ENCODE peak calls at places on chromosomes 7 and 10, in seven cellular contexts. One of them, this sample, is unnamed.
A peak's percentile ranks its signal among the peaks of the same experiment; 100 is the strongest.

GRCh38 chr10:100006241-100006886 is 3.4 kb downstream of the DNMBP start:
- DNase-seq in endothelial cell: no peak
- DNase-seq in activated T-cell treated with anti-CD3 and anti-CD28 coated beads, Interleukin-2, amount 50 U/mL, for 72 hours: peak; percentile 6
- DNase-seq in NCI-H510A treated with DMSO at 0.1 percent for 48 hours: peak; percentile 17
- DNase-seq in stromal cell of bone marrow: peak; percentile 88
- DNase-seq in IMR-90: peak; percentile 97
- DNase-seq in anterior cingulate cortex: no peak
- DNase-seq in this sample: peak; percentile 31

GRCh38 chr10:13684813-13685511 is 98.2 kb downstream of the PRPF18 start:
- DNase-seq in activated T-cell treated with anti-CD3 and anti-CD28 coated beads, Interleukin-2, amount 50 U/mL, for 72 hours: no peak
- DNase-seq in anterior cingulate cortex: no peak
- DNase-seq in stromal cell of bone marrow: peak; percentile 27
- DNase-seq in IMR-90: no peak
- DNase-seq in endothelial cell: no peak
- DNase-seq in NCI-H510A treated with DMSO at 0.1 percent for 48 hours: no peak
- DNase-seq in this sample: peak; percentile 50

GRCh38 chr7:109497053-109497452 is 927.4 kb downstream of the DNAJB9 start:
- DNase-seq in anterior cingulate cortex: no peak
- DNase-seq in IMR-90: no peak
- DNase-seq in stromal cell of bone marrow: no peak
- DNase-seq in endothelial cell: no peak
- DNase-seq in activated T-cell treated with anti-CD3 and anti-CD28 coated beads, Interleukin-2, amount 50 U/mL, for 72 hours: no peak
- DNase-seq in NCI-H510A treated with DMSO at 0.1 percent for 48 hours: no peak
- DNase-seq in this sample: no peak

GRCh38 chr7:144830024-144830785 is 5.6 kb downstream of the TPK1 start:
- DNase-seq in NCI-H510A treated with DMSO at 0.1 percent for 48 hours: no peak
- DNase-seq in activated T-cell treated with anti-CD3 and anti-CD28 coated beads, Interleukin-2, amount 50 U/mL, for 72 hours: no peak
- DNase-seq in stromal cell of bone marrow: no peak
- DNase-seq in IMR-90: no peak
- DNase-seq in endothelial cell: no peak
- DNase-seq in anterior cingulate cortex: no peak
- DNase-seq in this sample: no peak

GRCh38 chr10:76675951-76676587 is 961.5 kb downstream of the KCNMA1 start:
- DNase-seq in anterior cingulate cortex: peak; percentile 63
- DNase-seq in IMR-90: no peak
- DNase-seq in endothelial cell: no peak
- DNase-seq in NCI-H510A treated with DMSO at 0.1 percent for 48 hours: no peak
- DNase-seq in stromal cell of bone marrow: peak; percentile 73
- DNase-seq in activated T-cell treated with anti-CD3 and anti-CD28 coated beads, Interleukin-2, amount 50 U/mL, for 72 hours: no peak
- DNase-seq in this sample: peak; percentile 17

GRCh38 chr7:88269606-88270005 is 37.1 kb downstream of the STEAP4 start:
- DNase-seq in IMR-90: no peak
- DNase-seq in activated T-cell treated with anti-CD3 and anti-CD28 coated beads, Interleukin-2, amount 50 U/mL, for 72 hours: no peak
- DNase-seq in NCI-H510A treated with DMSO at 0.1 percent for 48 hours: no peak
- DNase-seq in endothelial cell: no peak
- DNase-seq in anterior cingulate cortex: no peak
- DNase-seq in stromal cell of bone marrow: no peak
- DNase-seq in this sample: no peak

GRCh38 chr7:128767475-128768110 is 8.0 kb downstream of the OPN1SW start:
- DNase-seq in activated T-cell treated with anti-CD3 and anti-CD28 coated beads, Interleukin-2, amount 50 U/mL, for 72 hours: no peak
- DNase-seq in endothelial cell: no peak
- DNase-seq in stromal cell of bone marrow: no peak
- DNase-seq in anterior cingulate cortex: no peak
- DNase-seq in NCI-H510A treated with DMSO at 0.1 percent for 48 hours: no peak
- DNase-seq in IMR-90: no peak
- DNase-seq in this sample: peak; percentile 36

GRCh38 chr7:47008461-47008860 is 573.5 kb downstream of the TNS3 start:
- DNase-seq in endothelial cell: no peak
- DNase-seq in activated T-cell treated with anti-CD3 and anti-CD28 coated beads, Interleukin-2, amount 50 U/mL, for 72 hours: no peak
- DNase-seq in NCI-H510A treated with DMSO at 0.1 percent for 48 hours: no peak
- DNase-seq in anterior cingulate cortex: no peak
- DNase-seq in stromal cell of bone marrow: peak; percentile 22
- DNase-seq in IMR-90: peak; percentile 3
- DNase-seq in this sample: no peak

GRCh38 chr7:135562720-135563119 is 5.0 kb downstream of the NUP205 start:
- DNase-seq in NCI-H510A treated with DMSO at 0.1 percent for 48 hours: no peak
- DNase-seq in endothelial cell: no peak
- DNase-seq in IMR-90: no peak
- DNase-seq in activated T-cell treated with anti-CD3 and anti-CD28 coated beads, Interleukin-2, amount 50 U/mL, for 72 hours: no peak
- DNase-seq in anterior cingulate cortex: no peak
- DNase-seq in stromal cell of bone marrow: no peak
- DNase-seq in this sample: no peak

GRCh38 chr7:127338122-127338521 is 54.4 kb downstream of the ZNF800 start:
- DNase-seq in activated T-cell treated with anti-CD3 and anti-CD28 coated beads, Interleukin-2, amount 50 U/mL, for 72 hours: no peak
- DNase-seq in NCI-H510A treated with DMSO at 0.1 percent for 48 hours: no peak
- DNase-seq in IMR-90: no peak
- DNase-seq in endothelial cell: no peak
- DNase-seq in anterior cingulate cortex: no peak
- DNase-seq in stromal cell of bone marrow: no peak
- DNase-seq in this sample: no peak

GRCh38 chr10:46245381-46245900 is 41.4 kb upstream of the ANTXRL start:
- DNase-seq in anterior cingulate cortex: no peak
- DNase-seq in IMR-90: no peak
- DNase-seq in activated T-cell treated with anti-CD3 and anti-CD28 coated beads, Interleukin-2, amount 50 U/mL, for 72 hours: no peak
- DNase-seq in NCI-H510A treated with DMSO at 0.1 percent for 48 hours: peak; percentile 27
- DNase-seq in stromal cell of bone marrow: no peak
- DNase-seq in endothelial cell: no peak
- DNase-seq in this sample: no peak

GRCh38 chr7:26101471-26102151 is 50.4 kb upstream of the NFE2L3 start:
- DNase-seq in NCI-H510A treated with DMSO at 0.1 percent for 48 hours: no peak
- DNase-seq in stromal cell of bone marrow: no peak
- DNase-seq in activated T-cell treated with anti-CD3 and anti-CD28 coated beads, Interleukin-2, amount 50 U/mL, for 72 hours: no peak
- DNase-seq in endothelial cell: no peak
- DNase-seq in anterior cingulate cortex: no peak
- DNase-seq in IMR-90: no peak
- DNase-seq in this sample: peak; percentile 89

GRCh38 chr7:64888901-64889685 is 14.0 kb upstream of the ZNF273 start:
- DNase-seq in endothelial cell: peak; percentile 22
- DNase-seq in NCI-H510A treated with DMSO at 0.1 percent for 48 hours: no peak
- DNase-seq in IMR-90: no peak
- DNase-seq in activated T-cell treated with anti-CD3 and anti-CD28 coated beads, Interleukin-2, amount 50 U/mL, for 72 hours: peak; percentile 34
- DNase-seq in anterior cingulate cortex: no peak
- DNase-seq in stromal cell of bone marrow: no peak
- DNase-seq in this sample: no peak

GRCh38 chr10:1549591-1550290 is 187.6 kb downstream of the ADARB2 start:
- DNase-seq in stromal cell of bone marrow: no peak
- DNase-seq in NCI-H510A treated with DMSO at 0.1 percent for 48 hours: peak; percentile 63
- DNase-seq in anterior cingulate cortex: no peak
- DNase-seq in activated T-cell treated with anti-CD3 and anti-CD28 coated beads, Interleukin-2, amount 50 U/mL, for 72 hours: no peak
- DNase-seq in endothelial cell: no peak
- DNase-seq in IMR-90: no peak
- DNase-seq in this sample: no peak

GRCh38 chr7:55255501-55256445 is 109.4 kb upstream of the LANCL2 start:
- DNase-seq in endothelial cell: peak; percentile 90
- DNase-seq in stromal cell of bone marrow: peak; percentile 63
- DNase-seq in NCI-H510A treated with DMSO at 0.1 percent for 48 hours: peak; percentile 82
- DNase-seq in activated T-cell treated with anti-CD3 and anti-CD28 coated beads, Interleukin-2, amount 50 U/mL, for 72 hours: peak; percentile 84
- DNase-seq in IMR-90: peak; percentile 68
- DNase-seq in anterior cingulate cortex: peak; percentile 67
- DNase-seq in this sample: peak; percentile 74

GRCh38 chr10:32056136-32057040 is at the start of gene KIF5B:
- DNase-seq in IMR-90: peak; percentile 81
- DNase-seq in endothelial cell: peak; percentile 93
- DNase-seq in anterior cingulate cortex: peak; percentile 84
- DNase-seq in NCI-H510A treated with DMSO at 0.1 percent for 48 hours: peak; percentile 47
- DNase-seq in activated T-cell treated with anti-CD3 and anti-CD28 coated beads, Interleukin-2, amount 50 U/mL, for 72 hours: peak; percentile 94
- DNase-seq in stromal cell of bone marrow: peak; percentile 62
- DNase-seq in this sample: peak; percentile 84

GRCh38 chr7:723541-723940 is 3.0 kb upstream of the DNAAF5 start:
- DNase-seq in stromal cell of bone marrow: no peak
- DNase-seq in anterior cingulate cortex: no peak
- DNase-seq in IMR-90: no peak
- DNase-seq in endothelial cell: no peak
- DNase-seq in NCI-H510A treated with DMSO at 0.1 percent for 48 hours: no peak
- DNase-seq in activated T-cell treated with anti-CD3 and anti-CD28 coated beads, Interleukin-2, amount 50 U/mL, for 72 hours: no peak
- DNase-seq in this sample: no peak

GRCh38 chr7:106289848-106290247 is 5.1 kb upstream of the NAMPT start:
- DNase-seq in NCI-H510A treated with DMSO at 0.1 percent for 48 hours: no peak
- DNase-seq in endothelial cell: no peak
- DNase-seq in IMR-90: peak; percentile 48
- DNase-seq in anterior cingulate cortex: no peak
- DNase-seq in stromal cell of bone marrow: no peak
- DNase-seq in activated T-cell treated with anti-CD3 and anti-CD28 coated beads, Interleukin-2, amount 50 U/mL, for 72 hours: no peak
- DNase-seq in this sample: no peak

GRCh38 chr7:2539031-2540028 is 16.0 kb downstream of the BRAT1 start:
- DNase-seq in endothelial cell: no peak
- DNase-seq in NCI-H510A treated with DMSO at 0.1 percent for 48 hours: no peak
- DNase-seq in stromal cell of bone marrow: no peak
- DNase-seq in IMR-90: no peak
- DNase-seq in anterior cingulate cortex: no peak
- DNase-seq in activated T-cell treated with anti-CD3 and anti-CD28 coated beads, Interleukin-2, amount 50 U/mL, for 72 hours: no peak
- DNase-seq in this sample: no peak

GRCh38 chr10:30974773-30975386 is 56.8 kb downstream of the ZNF438 start:
- DNase-seq in activated T-cell treated with anti-CD3 and anti-CD28 coated beads, Interleukin-2, amount 50 U/mL, for 72 hours: no peak
- DNase-seq in IMR-90: no peak
- DNase-seq in endothelial cell: no peak
- DNase-seq in NCI-H510A treated with DMSO at 0.1 percent for 48 hours: no peak
- DNase-seq in stromal cell of bone marrow: no peak
- DNase-seq in anterior cingulate cortex: no peak
- DNase-seq in this sample: no peak

This sample was measured in cerebellar cortex.